ENCODE peak calls at places on chromosomes 16 and 17, in five cellular contexts. Y is substantia nigra, S is endothelial cell, C is memory B cell, A is lung. H is an unnamed sample.

GRCh38 chr17:49434821-49435581 is 20.3 kb upstream of the PHB1 start:
- DNase-seq in Y (peak; percentile 36), S (peak; percentile 57), C (peak; percentile 36), A (no peak), H (peak; percentile 83)

GRCh38 chr16:85781685-85782370 is 17.5 kb downstream of the EMC8 start:
- DNase-seq in Y (peak; percentile 67), S (no peak), C (no peak), A (no peak), H (no peak)

GRCh38 chr16:47311738-47312505 is 148.9 kb downstream of the ITFG1 start:
- DNase-seq in Y (peak; percentile 29), S (no peak), C (no peak), A (no peak), H (no peak)

GRCh38 chr17:80260791-80261158 is at the start of gene RNF213:
- DNase-seq in Y (no peak), S (peak; percentile 66), C (peak; percentile 66), A (peak; percentile 41), H (peak; percentile 90)

GRCh38 chr17:57121308-57122042 is 36.4 kb downstream of the AKAP1 start:
- DNase-seq in Y (peak; percentile 19), S (peak; percentile 68), C (no peak), A (no peak), H (peak; percentile 59)

GRCh38 chr16:75070055-75070841 is 46.3 kb downstream of the LDHD start:
- DNase-seq in Y (peak; percentile 24), S (no peak), C (no peak), A (no peak), H (peak; percentile 70)

GRCh38 chr17:44417553-44417952 is 28.1 kb upstream of the ITGA2B start:
- DNase-seq in Y (no peak), S (no peak), C (no peak), A (no peak), H (no peak)

GRCh38 chr16:89304181-89304851 is 86.8 kb downstream of the ZNF778 start:
- DNase-seq in Y (no peak), S (no peak), C (no peak), A (no peak), H (no peak)

GRCh38 chr16:12545792-12546342 is 257.8 kb downstream of the CPPED1 start:
- DNase-seq in Y (no peak), S (no peak), C (no peak), A (no peak), H (no peak)

GRCh38 chr17:35094902-35095301 is 24.8 kb downstream of the RAD51D start:
- DNase-seq in Y (no peak), S (no peak), C (no peak), A (no peak), H (no peak)

H was measured in HuH-7.